ENCODE peak calls at places on chromosomes 16 and 17, in eight cellular contexts. One of them, this sample, is unnamed.

GRCh38 chr17:17822189-17822978 is 14.4 kb downstream of the SREBF1 start:
- DNase-seq in epithelial cell of proximal tubule: no peak
- DNase-seq in left ventricle myocardium inferior: peak; percentile 80
- DNase-seq in dorsolateral prefrontal cortex: peak; percentile 93
- DNase-seq in heart right ventricle: peak; percentile 61
- DNase-seq in GM13977: no peak
- DNase-seq in foreskin fibroblast: peak; percentile 82
- DNase-seq in CD4-positive, alpha-beta T cell: no peak
- DNase-seq in this sample: no peak

GRCh38 chr17:82304826-82305726 is 12.3 kb downstream of the CD7 start:
- DNase-seq in left ventricle myocardium inferior: no peak
- DNase-seq in heart right ventricle: no peak
- DNase-seq in CD4-positive, alpha-beta T cell: no peak
- DNase-seq in dorsolateral prefrontal cortex: no peak
- DNase-seq in epithelial cell of proximal tubule: no peak
- DNase-seq in foreskin fibroblast: no peak
- DNase-seq in GM13977: peak; percentile 28
- DNase-seq in this sample: peak; percentile 82

GRCh38 chr17:7380855-7381683 is at the start of gene TNK1:
- DNase-seq in heart right ventricle: peak; percentile 52
- DNase-seq in left ventricle myocardium inferior: peak; percentile 48
- DNase-seq in foreskin fibroblast: no peak
- DNase-seq in dorsolateral prefrontal cortex: no peak
- DNase-seq in CD4-positive, alpha-beta T cell: no peak
- DNase-seq in GM13977: no peak
- DNase-seq in epithelial cell of proximal tubule: no peak
- DNase-seq in this sample: peak; percentile 72

GRCh38 chr16:66459878-66460277 is 32.8 kb downstream of the BEAN1 start:
- DNase-seq in GM13977: no peak
- DNase-seq in heart right ventricle: no peak
- DNase-seq in left ventricle myocardium inferior: no peak
- DNase-seq in epithelial cell of proximal tubule: no peak
- DNase-seq in CD4-positive, alpha-beta T cell: no peak
- DNase-seq in dorsolateral prefrontal cortex: no peak
- DNase-seq in foreskin fibroblast: no peak
- DNase-seq in this sample: peak; percentile 30

GRCh38 chr16:66714659-66715307 is 18.2 kb upstream of the CMTM4 start:
- DNase-seq in GM13977: no peak
- DNase-seq in dorsolateral prefrontal cortex: no peak
- DNase-seq in epithelial cell of proximal tubule: no peak
- DNase-seq in CD4-positive, alpha-beta T cell: no peak
- DNase-seq in foreskin fibroblast: no peak
- DNase-seq in heart right ventricle: no peak
- DNase-seq in left ventricle myocardium inferior: no peak
- DNase-seq in this sample: no peak

GRCh38 chr17:64320613-64321553 is 57.8 kb upstream of the TEX2 start:
- DNase-seq in dorsolateral prefrontal cortex: peak; percentile 62
- DNase-seq in GM13977: peak; percentile 77
- DNase-seq in foreskin fibroblast: peak; percentile 50
- DNase-seq in epithelial cell of proximal tubule: no peak
- DNase-seq in heart right ventricle: peak; percentile 76
- DNase-seq in left ventricle myocardium inferior: peak; percentile 38
- DNase-seq in CD4-positive, alpha-beta T cell: peak; percentile 38
- DNase-seq in this sample: peak; percentile 89

GRCh38 chr16:21166561-21166961 is 8.1 kb downstream of the LDAF1 start:
- DNase-seq in left ventricle myocardium inferior: no peak
- DNase-seq in epithelial cell of proximal tubule: no peak
- DNase-seq in GM13977: no peak
- DNase-seq in CD4-positive, alpha-beta T cell: no peak
- DNase-seq in dorsolateral prefrontal cortex: no peak
- DNase-seq in foreskin fibroblast: no peak
- DNase-seq in heart right ventricle: no peak
- DNase-seq in this sample: no peak

GRCh38 chr17:5587431-5588032 is 3.2 kb upstream of the NLRP1 start:
- DNase-seq in left ventricle myocardium inferior: no peak
- DNase-seq in epithelial cell of proximal tubule: no peak
- DNase-seq in foreskin fibroblast: peak; percentile 54
- DNase-seq in heart right ventricle: peak; percentile 55
- DNase-seq in GM13977: peak; percentile 74
- DNase-seq in CD4-positive, alpha-beta T cell: no peak
- DNase-seq in dorsolateral prefrontal cortex: no peak
- DNase-seq in this sample: peak; percentile 56

GRCh38 chr16:15879255-15879804 is 9.1 kb downstream of the CEP20 start:
- DNase-seq in left ventricle myocardium inferior: no peak
- DNase-seq in GM13977: no peak
- DNase-seq in heart right ventricle: no peak
- DNase-seq in epithelial cell of proximal tubule: peak; percentile 71
- DNase-seq in CD4-positive, alpha-beta T cell: no peak
- DNase-seq in dorsolateral prefrontal cortex: no peak
- DNase-seq in foreskin fibroblast: peak; percentile 89
- DNase-seq in this sample: no peak

GRCh38 chr17:1764274-1764673 is 2.4 kb downstream of the SERPINF1 start:
- DNase-seq in foreskin fibroblast: peak; percentile 92
- DNase-seq in dorsolateral prefrontal cortex: no peak
- DNase-seq in heart right ventricle: peak; percentile 66
- DNase-seq in epithelial cell of proximal tubule: no peak
- DNase-seq in CD4-positive, alpha-beta T cell: peak; percentile 53
- DNase-seq in GM13977: no peak
- DNase-seq in left ventricle myocardium inferior: peak; percentile 74
- DNase-seq in this sample: peak; percentile 66

GRCh38 chr16:72990003-72990521 is 57.9 kb downstream of the ZFHX3 start:
- DNase-seq in GM13977: peak; percentile 34
- DNase-seq in epithelial cell of proximal tubule: no peak
- DNase-seq in foreskin fibroblast: peak; percentile 78
- DNase-seq in left ventricle myocardium inferior: peak; percentile 71
- DNase-seq in CD4-positive, alpha-beta T cell: no peak
- DNase-seq in heart right ventricle: peak; percentile 36
- DNase-seq in dorsolateral prefrontal cortex: no peak
- DNase-seq in this sample: no peak

GRCh38 chr16:74740795-74741304 is 33.8 kb downstream of the FA2H start:
- DNase-seq in epithelial cell of proximal tubule: no peak
- DNase-seq in GM13977: no peak
- DNase-seq in heart right ventricle: no peak
- DNase-seq in dorsolateral prefrontal cortex: peak; percentile 76
- DNase-seq in CD4-positive, alpha-beta T cell: no peak
- DNase-seq in left ventricle myocardium inferior: no peak
- DNase-seq in foreskin fibroblast: no peak
- DNase-seq in this sample: no peak

GRCh38 chr17:36578671-36579070 is 13.0 kb upstream of the DHRS11 start:
- DNase-seq in heart right ventricle: no peak
- DNase-seq in CD4-positive, alpha-beta T cell: no peak
- DNase-seq in GM13977: no peak
- DNase-seq in left ventricle myocardium inferior: no peak
- DNase-seq in dorsolateral prefrontal cortex: no peak
- DNase-seq in foreskin fibroblast: no peak
- DNase-seq in epithelial cell of proximal tubule: no peak
- DNase-seq in this sample: no peak

GRCh38 chr17:79156463-79157095 is 82.0 kb downstream of the ENGASE start:
- DNase-seq in CD4-positive, alpha-beta T cell: no peak
- DNase-seq in GM13977: no peak
- DNase-seq in heart right ventricle: no peak
- DNase-seq in foreskin fibroblast: no peak
- DNase-seq in left ventricle myocardium inferior: no peak
- DNase-seq in epithelial cell of proximal tubule: no peak
- DNase-seq in dorsolateral prefrontal cortex: no peak
- DNase-seq in this sample: no peak

GRCh38 chr16:53945996-53946395 is 242.0 kb downstream of the FTO start:
- DNase-seq in left ventricle myocardium inferior: no peak
- DNase-seq in GM13977: no peak
- DNase-seq in foreskin fibroblast: peak; percentile 37
- DNase-seq in heart right ventricle: no peak
- DNase-seq in epithelial cell of proximal tubule: peak; percentile 16
- DNase-seq in CD4-positive, alpha-beta T cell: no peak
- DNase-seq in dorsolateral prefrontal cortex: no peak
- DNase-seq in this sample: no peak

GRCh38 chr16:84503751-84504395 is 586 bp downstream of the MEAK7 start:
- DNase-seq in heart right ventricle: no peak
- DNase-seq in GM13977: no peak
- DNase-seq in epithelial cell of proximal tubule: no peak
- DNase-seq in dorsolateral prefrontal cortex: no peak
- DNase-seq in left ventricle myocardium inferior: peak; percentile 15
- DNase-seq in CD4-positive, alpha-beta T cell: no peak
- DNase-seq in foreskin fibroblast: peak; percentile 51
- DNase-seq in this sample: no peak

GRCh38 chr17:45284176-45285140 is 22.6 kb upstream of the SPATA32 start:
- DNase-seq in left ventricle myocardium inferior: peak; percentile 75
- DNase-seq in GM13977: no peak
- DNase-seq in heart right ventricle: peak; percentile 65
- DNase-seq in dorsolateral prefrontal cortex: no peak
- DNase-seq in foreskin fibroblast: no peak
- DNase-seq in CD4-positive, alpha-beta T cell: no peak
- DNase-seq in epithelial cell of proximal tubule: no peak
- DNase-seq in this sample: peak; percentile 48
- TF ChIP-seq CTCF in left ventricle myocardium inferior: peak; percentile 33
- TF ChIP-seq CTCF in GM13977: peak; percentile 44
- TF ChIP-seq CTCF in heart right ventricle: peak; percentile 29
- TF ChIP-seq CTCF in dorsolateral prefrontal cortex: no peak
- TF ChIP-seq CTCF in foreskin fibroblast: peak; percentile 31
- TF ChIP-seq CTCF in CD4-positive, alpha-beta T cell: no peak
- TF ChIP-seq CTCF in epithelial cell of proximal tubule: peak; percentile 51
- TF ChIP-seq CTCF in this sample: peak; percentile 59

GRCh38 chr17:20908373-20909273 is 134.2 kb downstream of the USP22 start:
- DNase-seq in epithelial cell of proximal tubule: no peak
- DNase-seq in dorsolateral prefrontal cortex: peak; percentile 94
- DNase-seq in CD4-positive, alpha-beta T cell: peak; percentile 66
- DNase-seq in GM13977: peak; percentile 90
- DNase-seq in heart right ventricle: peak; percentile 92
- DNase-seq in foreskin fibroblast: peak; percentile 68
- DNase-seq in left ventricle myocardium inferior: peak; percentile 91
- DNase-seq in this sample: peak; percentile 91
- TF ChIP-seq CTCF in epithelial cell of proximal tubule: peak; percentile 69
- TF ChIP-seq CTCF in dorsolateral prefrontal cortex: peak; percentile 81
- TF ChIP-seq CTCF in CD4-positive, alpha-beta T cell: peak; percentile 51
- TF ChIP-seq CTCF in GM13977: peak; percentile 55
- TF ChIP-seq CTCF in heart right ventricle: peak; percentile 82
- TF ChIP-seq CTCF in foreskin fibroblast: peak; percentile 89
- TF ChIP-seq CTCF in left ventricle myocardium inferior: peak; percentile 75
- TF ChIP-seq CTCF in this sample: peak; percentile 48

DNA sequence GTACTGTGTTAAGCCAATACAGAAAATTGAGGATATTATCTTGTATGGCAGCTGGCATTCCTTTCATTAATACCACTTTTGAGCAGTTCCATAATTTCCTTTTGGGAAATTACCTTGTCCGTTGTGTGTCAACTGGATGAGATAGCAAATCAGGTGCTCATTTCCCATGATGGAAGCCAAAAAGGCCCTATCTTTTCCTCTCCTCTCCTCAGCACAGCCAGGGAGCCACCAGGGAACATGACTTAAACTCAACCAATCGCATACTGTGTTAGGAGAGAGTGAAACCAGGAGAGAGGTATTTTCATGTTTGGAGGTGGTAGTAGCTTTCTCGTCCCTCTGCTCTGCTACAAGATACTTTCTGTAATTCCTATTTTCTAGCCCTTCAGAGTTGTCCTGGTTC is 96.1 kb upstream of the TOX3 start:
- DNase-seq in dorsolateral prefrontal cortex: no peak
- DNase-seq in GM13977: no peak
- DNase-seq in left ventricle myocardium inferior: no peak
- DNase-seq in heart right ventricle: no peak
- DNase-seq in foreskin fibroblast: no peak
- DNase-seq in CD4-positive, alpha-beta T cell: no peak
- DNase-seq in epithelial cell of proximal tubule: no peak
- DNase-seq in this sample: no peak
- TF ChIP-seq CTCF in dorsolateral prefrontal cortex: no peak
- TF ChIP-seq CTCF in GM13977: no peak
- TF ChIP-seq CTCF in left ventricle myocardium inferior: no peak
- TF ChIP-seq CTCF in heart right ventricle: no peak
- TF ChIP-seq CTCF in foreskin fibroblast: no peak
- TF ChIP-seq CTCF in CD4-positive, alpha-beta T cell: no peak
- TF ChIP-seq CTCF in epithelial cell of proximal tubule: no peak
- TF ChIP-seq CTCF in this sample: no peak

GRCh38 chr16:55843105-55843395 is 10.2 kb upstream of the CES1 start:
- DNase-seq in CD4-positive, alpha-beta T cell: no peak
- DNase-seq in epithelial cell of proximal tubule: no peak
- DNase-seq in dorsolateral prefrontal cortex: no peak
- DNase-seq in GM13977: no peak
- DNase-seq in foreskin fibroblast: no peak
- DNase-seq in left ventricle myocardium inferior: no peak
- DNase-seq in heart right ventricle: no peak
- DNase-seq in this sample: no peak
- TF ChIP-seq CTCF in CD4-positive, alpha-beta T cell: no peak
- TF ChIP-seq CTCF in epithelial cell of proximal tubule: no peak
- TF ChIP-seq CTCF in dorsolateral prefrontal cortex: peak; percentile 46
- TF ChIP-seq CTCF in GM13977: no peak
- TF ChIP-seq CTCF in foreskin fibroblast: no peak
- TF ChIP-seq CTCF in left ventricle myocardium inferior: no peak
- TF ChIP-seq CTCF in heart right ventricle: no peak
- TF ChIP-seq CTCF in this sample: no peak

GRCh38 chr16:61024180-61024900 is 1011.9 kb downstream of the CDH8 start:
- DNase-seq in CD4-positive, alpha-beta T cell: no peak
- DNase-seq in heart right ventricle: no peak
- DNase-seq in foreskin fibroblast: no peak
- DNase-seq in epithelial cell of proximal tubule: no peak
- DNase-seq in left ventricle myocardium inferior: no peak
- DNase-seq in dorsolateral prefrontal cortex: no peak
- DNase-seq in GM13977: no peak
- DNase-seq in this sample: no peak
- TF ChIP-seq CTCF in CD4-positive, alpha-beta T cell: no peak
- TF ChIP-seq CTCF in heart right ventricle: no peak
- TF ChIP-seq CTCF in foreskin fibroblast: no peak
- TF ChIP-seq CTCF in epithelial cell of proximal tubule: no peak
- TF ChIP-seq CTCF in left ventricle myocardium inferior: no peak
- TF ChIP-seq CTCF in dorsolateral prefrontal cortex: no peak
- TF ChIP-seq CTCF in GM13977: no peak
- TF ChIP-seq CTCF in this sample: no peak